ENCODE peak calls at places on chromosomes 2 and 18, in five cellular contexts. D, W, H, N and C are unnamed samples.

GRCh38 chr18:3590096-3590655 is 140.2 kb downstream of the TGIF1 start:
- DNase-seq in D (no peak), W (no peak), H (no peak), N (no peak), C (no peak)

GRCh38 chr2:239502430-239503221 is 101.8 kb upstream of the HDAC4 start:
- DNase-seq in D (no peak), W (no peak), H (no peak), N (no peak), C (no peak)

GRCh38 chr2:70369082-70369481 is 67.2 kb upstream of the FAM136A start:
- DNase-seq in D (no peak), W (no peak), H (no peak), N (no peak), C (no peak)

GRCh38 chr2:196170202-196170680 is 1.1 kb downstream of the STK17B start:
- DNase-seq in D (peak), W (peak), H (no peak), N (no peak), C (no peak)

GRCh38 chr2:20536619-20537422 is 89.9 kb downstream of the RHOB start:
- DNase-seq in D (no peak), W (no peak), H (no peak), N (no peak), C (no peak)

GRCh38 chr2:79832540-79833234 is 319.8 kb downstream of the CTNNA2 start:
- DNase-seq in D (no peak), W (no peak), H (no peak), N (no peak), C (no peak)

GRCh38 chr18:49399003-49399402 is 61.4 kb downstream of the DYM start:
- DNase-seq in D (peak), W (peak), H (no peak), N (no peak), C (no peak)

GRCh38 chr2:221399183-221399582 is 172.9 kb downstream of the EPHA4 start:
- DNase-seq in D (no peak), W (no peak), H (no peak), N (no peak), C (no peak)

GRCh38 chr2:217846321-217846743 is 156.5 kb downstream of the TNS1 start:
- DNase-seq in D (no peak), W (no peak), H (no peak), N (no peak), C (no peak)

GRCh38 chr2:53259395-53260009 is 508.1 kb upstream of the CHAC2 start:
- DNase-seq in D (no peak), W (no peak), H (no peak), N (no peak), C (no peak)

GRCh38 chr2:86038291-86039081 is 67.2 kb downstream of the POLR1A start:
- DNase-seq in D (no peak), W (peak), H (no peak), N (no peak), C (no peak)

GRCh38 chr2:190607657-190608357 is 41.1 kb upstream of the NAB1 start:
- DNase-seq in D (no peak), W (no peak), H (no peak), N (no peak), C (no peak)

GRCh38 chr18:41753826-41754225 is 201.2 kb upstream of the PIK3C3 start:
- DNase-seq in D (no peak), W (no peak), H (no peak), N (no peak), C (no peak)

DNA sequence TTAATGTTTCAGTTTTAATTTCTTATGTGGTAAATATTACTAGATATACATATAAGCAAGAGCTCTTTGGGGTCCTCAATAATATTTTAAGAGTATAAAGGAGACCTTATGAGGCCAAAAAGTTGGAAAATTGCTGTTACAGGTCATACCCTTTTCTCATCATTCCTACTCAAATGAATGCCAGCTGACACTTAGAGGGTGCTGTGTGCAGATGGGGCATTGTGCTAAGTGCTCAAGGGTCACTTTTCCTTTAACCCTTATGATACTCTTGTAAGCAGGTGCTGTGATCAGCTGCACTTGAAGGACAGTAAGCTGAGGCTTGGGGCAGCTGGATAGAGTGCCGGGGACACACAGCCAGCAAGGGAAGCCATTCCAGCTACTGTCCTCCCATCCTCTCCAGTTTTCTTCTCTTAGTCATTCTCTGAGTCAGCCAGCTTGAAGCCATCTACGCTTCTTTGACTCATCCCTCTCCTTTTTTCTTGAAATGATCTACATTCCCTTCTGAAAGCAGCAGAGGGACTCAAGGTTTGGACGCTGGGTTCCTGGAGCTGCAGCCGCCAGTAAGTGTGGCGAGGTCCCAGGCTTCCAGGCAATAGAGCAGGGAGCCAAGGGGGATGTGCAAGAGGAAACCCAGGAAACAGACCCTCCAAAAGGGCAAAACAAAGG is 42.0 kb upstream of the CREB1 start:
- DNase-seq in D (no peak), W (no peak), H (no peak), N (no peak), C (no peak)
- TF ChIP-seq CTCF in D (no peak), W (no peak), H (no peak), N (no peak), C (no peak)

GRCh38 chr18:51168960-51169662 is 28.4 kb downstream of the MEX3C start:
- DNase-seq in D (no peak), W (no peak), H (no peak), N (no peak), C (no peak)

GRCh38 chr18:51165296-51165695 is 32.2 kb downstream of the MEX3C start:
- DNase-seq in D (no peak), W (no peak), H (no peak), N (no peak), C (no peak)

GRCh38 chr18:51169731-51170130 is 27.8 kb downstream of the MEX3C start:
- DNase-seq in D (no peak), W (no peak), H (no peak), N (no peak), C (no peak)

GRCh38 chr18:51170689-51171088 is 26.8 kb downstream of the MEX3C start:
- DNase-seq in D (no peak), W (no peak), H (no peak), N (no peak), C (no peak)

GRCh38 chr18:51168031-51168742 is 29.3 kb downstream of the MEX3C start:
- DNase-seq in D (no peak), W (no peak), H (peak), N (no peak), C (no peak)
- TF ChIP-seq CTCF in D (no peak), W (no peak), H (peak), N (no peak), C (no peak)

DNA sequence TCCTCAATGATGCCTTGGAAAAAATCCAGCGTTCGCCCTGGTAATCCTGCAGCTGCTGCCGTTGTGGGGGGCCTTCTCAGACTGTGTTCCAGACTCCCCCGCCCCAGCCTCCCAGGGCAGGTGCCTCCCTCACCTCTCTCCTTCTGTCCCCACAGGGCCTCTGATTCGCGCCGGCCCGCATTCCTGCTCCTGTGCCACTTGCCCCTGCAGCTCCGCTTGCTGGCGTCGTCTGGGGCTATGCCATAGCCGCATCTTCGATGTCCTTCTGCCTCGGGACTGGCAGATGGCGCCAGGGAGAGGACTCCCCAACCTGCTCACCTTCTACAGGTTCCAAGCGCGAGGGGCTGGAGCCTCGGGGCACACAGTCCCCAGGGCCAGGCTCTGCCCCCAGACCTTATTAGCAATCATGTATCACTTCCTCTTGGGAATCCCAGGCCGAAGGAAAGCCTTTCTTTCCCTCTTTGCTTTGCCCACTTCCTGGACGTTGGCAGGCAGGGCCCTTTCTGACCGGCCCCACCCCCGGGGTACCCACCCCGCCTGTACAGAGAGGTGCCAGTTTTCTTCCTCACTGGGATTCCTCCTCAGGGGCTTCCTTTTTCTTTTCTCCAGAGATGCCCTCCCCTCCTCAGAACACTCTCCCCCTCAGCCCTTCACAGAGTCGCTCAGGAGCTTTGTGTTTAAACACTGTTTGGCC is 4.4 kb downstream of the SPATA3 start:
- DNase-seq in D (no peak), W (no peak), H (peak), N (no peak), C (no peak)
- TF ChIP-seq CTCF in D (no peak), W (no peak), H (peak), N (no peak), C (no peak)

GRCh38 chr18:60891936-60892335 is 441.3 kb upstream of the CDH20 start:
- DNase-seq in D (no peak), W (no peak), H (no peak), N (no peak), C (no peak)
- TF ChIP-seq CTCF in D (no peak), W (no peak), H (no peak), N (no peak), C (no peak)

GRCh38 chr2:63840785-63841253 is 877 bp upstream of the UGP2 start:
- DNase-seq in D (peak), W (peak), H (peak), N (peak), C (peak)
- TF ChIP-seq CTCF in D (no peak), W (no peak), H (no peak), N (no peak), C (no peak)